ENCODE peak calls at places on chromosomes 1 and 21, in nine cellular contexts. L is mesothelial cell of epicardium, F is stomach, B is GM12878, C is tibial artery, E is NB4, K is foreskin keratinocyte, S is fibroblast of villous mesenchyme, H is H9. W is an unnamed sample.

GRCh38 chr1:39995973-39996393 is 41.0 kb downstream of the MFSD2A start:
- DNase-seq in L (no peak), F (no peak), B (peak), C (no peak), E (no peak), K (no peak), S (no peak), H (no peak), W (peak)

GRCh38 chr1:20426923-20427322 is 59.1 kb downstream of the CAMK2N1 start:
- DNase-seq in L (no peak), F (no peak), B (no peak), C (no peak), E (peak), K (peak), S (peak), H (peak), W (peak)

GRCh38 chr1:171335964-171336363 is 22.0 kb downstream of the FMO4 start:
- DNase-seq in L (no peak), F (no peak), B (no peak), C (no peak), E (no peak), K (no peak), S (no peak), H (no peak), W (no peak)

GRCh38 chr1:8858112-8858668 is 20.3 kb downstream of the ENO1 start:
- DNase-seq in L (no peak), F (peak), B (no peak), C (no peak), E (peak), K (no peak), S (peak), H (no peak), W (no peak)

GRCh38 chr1:193417945-193418744 is 231.7 kb upstream of the B3GALT2 start:
- DNase-seq in L (no peak), F (no peak), B (no peak), C (no peak), E (peak), K (peak), S (peak), H (no peak), W (peak)

GRCh38 chr1:48414264-48414663 is 57.7 kb downstream of the SPATA6 start:
- DNase-seq in L (no peak), F (no peak), B (no peak), C (no peak), E (no peak), K (no peak), S (no peak), H (no peak), W (no peak)

GRCh38 chr1:184970691-184971161 is 3.6 kb downstream of the NIBAN1 start:
- DNase-seq in L (no peak), F (no peak), B (no peak), C (no peak), E (no peak), K (peak), S (peak), H (no peak), W (no peak)

GRCh38 chr1:230940848-230941247 is 37.8 kb downstream of the TTC13 start:
- DNase-seq in L (no peak), F (no peak), B (no peak), C (no peak), E (no peak), K (no peak), S (peak), H (no peak), W (no peak)

GRCh38 chr1:185565314-185565713 is 168.9 kb upstream of the HMCN1 start:
- DNase-seq in L (peak), F (no peak), B (no peak), C (no peak), E (no peak), K (peak), S (peak), H (no peak), W (no peak)

GRCh38 chr1:24934300-24935195 is 4.5 kb upstream of the RUNX3 start:
- DNase-seq in L (no peak), F (no peak), B (no peak), C (no peak), E (no peak), K (no peak), S (no peak), H (no peak), W (no peak)

GRCh38 chr1:24935196-24935526 is 5.1 kb upstream of the RUNX3 start:
- DNase-seq in L (no peak), F (no peak), B (no peak), C (no peak), E (no peak), K (no peak), S (no peak), H (no peak), W (no peak)

GRCh38 chr1:24932725-24933294 is 2.7 kb upstream of the RUNX3 start:
- DNase-seq in L (no peak), F (no peak), B (no peak), C (no peak), E (no peak), K (no peak), S (no peak), H (no peak), W (no peak)

GRCh38 chr1:24932284-24932683 is 2.2 kb upstream of the RUNX3 start:
- DNase-seq in L (peak), F (peak), B (no peak), C (no peak), E (peak), K (no peak), S (no peak), H (peak), W (peak)

DNA sequence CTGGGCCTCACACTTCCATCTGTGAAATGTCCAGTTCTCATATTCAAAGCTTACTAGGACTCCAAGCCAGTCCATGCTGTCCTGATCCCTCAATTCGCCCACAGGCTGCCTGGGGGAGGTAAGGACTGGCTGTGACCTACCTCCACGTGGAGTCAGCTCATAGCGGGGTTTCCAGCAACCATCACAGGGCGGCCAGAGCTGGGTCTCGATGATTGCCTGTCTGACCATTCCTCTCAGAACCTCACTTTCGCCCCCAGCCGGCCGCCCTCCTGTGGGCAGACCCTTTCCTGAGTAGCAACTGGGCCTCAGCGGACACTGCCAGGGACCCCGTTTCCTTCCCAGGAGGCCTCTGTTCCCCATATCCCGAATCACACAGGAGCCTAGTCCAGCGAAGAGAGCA is 3.4 kb upstream of the RUNX3 start:
- DNase-seq in L (no peak), F (no peak), B (no peak), C (no peak), E (no peak), K (no peak), S (no peak), H (no peak), W (no peak)
- TF ChIP-seq CTCF in L (no peak), F (no peak), B (no peak), C (no peak), E (no peak), K (no peak), S (no peak), H (no peak), W (no peak)

DNA sequence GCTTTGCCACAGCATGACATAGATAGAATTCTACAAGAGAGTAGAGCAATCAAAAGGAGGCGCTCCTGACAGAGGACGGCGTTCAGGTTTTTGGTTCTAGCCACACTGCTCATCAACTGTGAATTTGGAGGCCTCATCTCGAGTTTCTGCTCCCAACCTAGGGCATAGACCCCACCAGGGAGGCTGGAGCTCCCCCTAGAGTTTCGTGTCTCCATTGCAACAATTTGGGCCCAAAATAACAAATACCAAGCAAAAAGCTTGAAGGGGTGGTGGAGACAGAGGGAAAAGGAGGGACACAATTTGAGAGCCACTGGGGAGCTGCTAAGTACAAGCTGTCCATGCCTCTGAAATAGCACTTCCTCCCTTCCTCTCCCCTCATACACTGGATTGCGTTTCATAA is 297.0 kb downstream of the GPATCH2 start:
- DNase-seq in L (peak), F (no peak), B (no peak), C (no peak), E (peak), K (peak), S (peak), H (peak), W (peak)
- TF ChIP-seq CTCF in L (peak), F (peak), B (peak), C (peak), E (peak), K (peak), S (peak), H (peak), W (peak)

DNA sequence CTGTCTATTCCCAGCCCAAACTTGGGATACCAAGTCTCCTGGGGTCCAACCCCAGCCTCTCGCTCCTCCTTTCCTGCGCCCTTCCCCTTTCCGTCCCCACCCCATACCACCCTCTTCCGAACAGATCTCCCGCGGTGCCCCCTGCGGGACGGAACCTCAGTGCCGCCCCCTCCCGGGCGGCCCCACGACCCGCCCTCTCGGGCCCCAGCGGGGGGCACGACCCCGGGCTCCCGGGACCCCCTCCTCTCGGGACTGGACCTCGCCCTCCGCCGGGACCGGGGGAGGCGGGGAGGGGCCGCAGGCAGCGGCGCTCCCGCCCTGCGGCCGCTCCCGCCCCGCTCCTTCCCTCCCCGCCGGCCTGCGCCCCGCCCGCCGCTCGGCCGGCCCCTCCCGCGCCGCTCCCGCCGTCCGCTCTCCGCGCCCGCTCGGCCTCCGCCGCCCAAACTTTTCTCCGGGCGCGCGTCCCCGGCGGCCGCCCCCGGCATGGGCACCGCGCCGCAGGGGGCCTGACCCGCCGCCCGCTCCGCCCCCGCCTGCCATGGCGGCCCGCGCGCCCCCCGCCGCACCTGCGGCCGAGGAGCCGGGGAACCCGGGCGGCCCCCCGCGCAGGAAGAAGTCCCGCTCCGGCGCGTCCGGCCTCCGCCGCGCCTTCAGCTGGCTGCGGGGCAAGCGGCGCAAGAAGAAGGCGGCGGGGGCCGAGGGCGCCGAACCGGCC is 39.0 kb upstream of the SYNC start:
- DNase-seq in L (no peak), F (no peak), B (no peak), C (no peak), E (no peak), K (no peak), S (no peak), H (no peak), W (no peak)
- TF ChIP-seq CTCF in L (peak), F (no peak), B (no peak), C (peak), E (peak), K (peak), S (peak), H (peak), W (peak)

GRCh38 chr1:11648732-11649158 is 5.5 kb downstream of the FBXO2 start:
- DNase-seq in L (no peak), F (peak), B (no peak), C (no peak), E (no peak), K (no peak), S (no peak), H (peak), W (no peak)

GRCh38 chr1:11649624-11650330 is 4.5 kb downstream of the FBXO2 start:
- DNase-seq in L (no peak), F (no peak), B (no peak), C (no peak), E (no peak), K (no peak), S (no peak), H (no peak), W (no peak)

GRCh38 chr1:11649237-11649623 is 5.0 kb downstream of the FBXO2 start:
- DNase-seq in L (no peak), F (no peak), B (no peak), C (no peak), E (no peak), K (no peak), S (no peak), H (no peak), W (no peak)

GRCh38 chr1:11651017-11651416 is 3.2 kb downstream of the FBXO2 start:
- DNase-seq in L (no peak), F (no peak), B (no peak), C (no peak), E (no peak), K (no peak), S (no peak), H (no peak), W (no peak)

GRCh38 chr1:11650331-11650991 is 3.8 kb downstream of the FBXO2 start:
- DNase-seq in L (peak), F (peak), B (no peak), C (peak), E (peak), K (no peak), S (peak), H (peak), W (peak)
- TF ChIP-seq CTCF in L (peak), F (peak), B (peak), C (peak), E (peak), K (peak), S (peak), H (peak), W (peak)

GRCh38 chr1:229478852-229479251 is 29.3 kb downstream of the NUP133 start:
- DNase-seq in L (no peak), F (no peak), B (peak), C (no peak), E (no peak), K (no peak), S (no peak), H (no peak), W (peak)
- TF ChIP-seq CTCF in L (no peak), F (no peak), B (no peak), C (no peak), E (no peak), K (no peak), S (no peak), H (no peak), W (no peak)

DNA sequence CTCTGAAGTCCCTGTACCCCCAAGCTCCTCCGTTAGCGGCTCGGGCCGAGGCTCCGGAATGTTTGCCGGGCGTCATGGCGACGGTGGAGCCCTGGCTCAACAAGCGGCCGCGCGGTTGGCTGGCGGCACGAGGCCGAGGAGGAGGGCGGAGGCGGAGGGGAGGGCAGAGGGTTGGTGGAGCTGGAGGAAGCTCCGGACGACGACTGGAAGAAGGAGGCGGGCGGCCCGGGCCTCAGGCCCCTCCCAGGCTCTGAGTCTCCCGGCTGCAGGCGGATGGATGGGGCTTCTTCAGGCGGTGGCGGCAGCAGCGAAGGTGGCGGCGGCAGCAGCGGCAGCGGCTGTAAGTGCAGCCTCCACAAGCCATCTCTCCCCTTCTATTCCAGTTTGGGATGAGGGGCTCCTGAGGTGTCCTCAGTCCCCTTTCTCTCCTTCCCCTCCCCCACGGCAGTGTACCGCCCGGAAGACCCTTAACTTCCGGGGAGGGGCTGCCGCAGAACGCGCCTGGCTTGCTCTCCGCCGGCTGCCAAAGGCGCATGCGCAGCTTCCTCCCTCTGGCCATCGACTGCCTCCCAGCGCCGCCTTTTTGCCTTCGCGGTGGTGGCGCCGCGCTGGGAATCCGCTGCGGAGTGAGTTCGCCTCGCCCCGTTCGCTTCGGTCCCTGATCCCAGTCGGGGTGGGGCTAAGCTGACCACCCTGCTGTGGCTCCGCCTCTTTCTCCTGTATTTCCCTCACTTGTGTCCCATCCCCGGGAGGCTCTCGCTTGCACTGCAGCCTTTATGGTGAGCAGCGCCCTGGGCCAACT is at the start of the genes DNAI4 and MIER1:
- DNase-seq in L (peak), F (peak), B (peak), C (peak), E (peak), K (peak), S (peak), H (peak), W (peak)
- TF ChIP-seq CTCF in L (no peak), F (peak), B (peak), C (peak), E (no peak), K (peak), S (peak), H (peak), W (peak)

GRCh38 chr21:42652527-42653491 is 612 bp upstream of the PDE9A start:
- DNase-seq in L (no peak), F (peak), B (no peak), C (peak), E (no peak), K (no peak), S (peak), H (peak), W (no peak)

GRCh38 chr21:42653492-42654061 is at the start of gene PDE9A:
- DNase-seq in L (peak), F (no peak), B (no peak), C (no peak), E (peak), K (no peak), S (no peak), H (peak), W (no peak)

GRCh38 chr21:42655797-42656770 is 2.7 kb downstream of the PDE9A start:
- DNase-seq in L (no peak), F (no peak), B (no peak), C (no peak), E (no peak), K (peak), S (no peak), H (no peak), W (no peak)

GRCh38 chr21:42654913-42655796 is 1.7 kb downstream of the PDE9A start:
- DNase-seq in L (no peak), F (no peak), B (no peak), C (no peak), E (no peak), K (no peak), S (no peak), H (no peak), W (no peak)

DNA sequence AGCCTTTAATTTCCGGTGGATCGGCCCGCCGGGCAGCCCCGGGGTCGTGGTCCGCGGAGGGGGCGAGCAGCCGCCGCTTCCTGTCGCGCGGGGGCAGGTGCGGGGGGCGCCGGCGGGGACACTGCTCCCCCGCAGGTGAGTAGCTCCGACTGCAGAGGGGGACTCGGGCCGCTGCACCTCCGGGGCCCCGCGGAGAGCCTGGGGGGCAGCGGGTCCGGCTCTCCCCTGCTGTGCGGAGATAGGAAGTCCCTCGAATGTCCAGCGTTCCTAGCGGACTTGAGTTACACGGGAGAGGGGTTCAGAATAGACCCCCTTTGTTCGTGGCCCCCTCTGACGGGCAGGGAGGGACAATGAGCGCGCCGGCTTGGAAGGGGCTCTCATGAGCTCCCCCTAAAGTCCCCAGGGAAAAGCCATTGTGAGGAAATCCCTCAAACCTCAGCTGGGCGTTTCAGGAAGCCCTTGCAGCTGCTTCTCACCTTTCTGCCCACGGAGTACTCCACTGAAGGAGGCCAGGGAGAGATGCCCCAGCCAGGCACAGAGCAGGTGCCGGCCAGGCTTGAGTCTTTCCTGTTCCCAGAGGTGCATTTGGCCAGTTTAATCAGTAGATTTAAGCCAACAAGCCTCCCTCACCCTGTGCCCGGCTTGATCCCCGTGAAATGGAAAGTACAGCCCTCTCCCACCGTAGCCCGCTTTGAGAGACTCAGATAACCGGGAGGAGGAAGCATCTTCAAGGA is 925 bp downstream of the PDE9A start:
- DNase-seq in L (no peak), F (no peak), B (no peak), C (no peak), E (peak), K (no peak), S (peak), H (no peak), W (peak)
- TF ChIP-seq CTCF in L (no peak), F (no peak), B (no peak), C (no peak), E (no peak), K (no peak), S (peak), H (peak), W (no peak)

DNA sequence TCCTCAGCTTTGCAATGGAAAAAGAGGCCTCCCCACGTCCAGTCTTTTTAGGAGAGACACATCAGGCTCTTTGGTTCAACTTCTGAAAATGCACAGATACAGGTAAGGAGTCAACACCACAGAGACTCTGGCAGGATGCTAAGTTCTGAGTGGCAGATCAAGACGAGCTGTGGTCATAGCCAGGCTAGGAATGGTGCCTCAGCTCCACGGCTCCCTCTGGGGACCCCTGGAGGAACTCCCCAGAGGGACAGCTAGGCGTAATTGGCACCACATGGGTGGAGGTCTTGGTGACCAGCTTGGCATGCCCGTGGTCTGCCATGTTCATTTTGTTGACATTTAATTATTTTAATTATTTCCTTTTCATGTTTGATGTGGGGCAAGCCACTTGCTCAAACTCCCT is 206.1 kb downstream of the KAZN start:
- DNase-seq in L (no peak), F (no peak), B (no peak), C (no peak), E (peak), K (peak), S (no peak), H (peak), W (no peak)
- TF ChIP-seq CTCF in L (no peak), F (no peak), B (peak), C (no peak), E (peak), K (peak), S (peak), H (peak), W (peak)

GRCh38 chr1:43910359-43910758 is 23.2 kb upstream of the ARTN start:
- DNase-seq in L (no peak), F (no peak), B (no peak), C (no peak), E (no peak), K (no peak), S (no peak), H (no peak), W (no peak)
- TF ChIP-seq CTCF in L (no peak), F (no peak), B (peak), C (no peak), E (no peak), K (peak), S (no peak), H (no peak), W (no peak)